ENCODE peak calls at places on chromosomes 5 and 9, in four cellular contexts. B is GM12878, W is K562, H is HepG2. F is an unnamed sample.
A peak's percentile ranks its signal among the peaks of the same experiment; 100 is the strongest.

GRCh38 chr9:95134457-95134881 is 183.0 kb downstream of the FANCC start:
- DNase-seq in B (no peak), W (no peak), H (no peak), F (no peak)

GRCh38 chr5:125865166-125865815 is 557.9 kb upstream of the GRAMD2B start:
- DNase-seq in B (no peak), W (no peak), H (no peak), F (no peak)

GRCh38 chr5:149422429-149423286 is 43.6 kb upstream of the IL17B start:
- DNase-seq in B (no peak), W (peak; percentile 31), H (peak; percentile 74), F (peak; percentile 89)

GRCh38 chr9:8419871-8420270 is 620.3 kb upstream of the DMAC1 start:
- DNase-seq in B (no peak), W (no peak), H (no peak), F (no peak)

GRCh38 chr5:2602451-2603045 is 148.9 kb downstream of the IRX2 start:
- DNase-seq in B (no peak), W (no peak), H (no peak), F (no peak)

GRCh38 chr9:136913701-136914438 is 27.6 kb downstream of the TRAF2 start:
- DNase-seq in B (no peak), W (no peak), H (no peak), F (no peak)

GRCh38 chr5:88683506-88684135 is 199.4 kb downstream of the MEF2C start:
- DNase-seq in B (no peak), W (no peak), H (peak; percentile 5), F (peak; percentile 75)

GRCh38 chr5:76617229-76617628 is 6.0 kb downstream of the F2RL2 start:
- DNase-seq in B (no peak), W (no peak), H (no peak), F (no peak)

GRCh38 chr9:91156451-91157234 is 205.1 kb downstream of the AUH start:
- DNase-seq in B (no peak), W (no peak), H (no peak), F (no peak)

GRCh38 chr5:77380636-77381035 is 111.5 kb downstream of the WDR41 start:
- DNase-seq in B (no peak), W (no peak), H (no peak), F (no peak)

GRCh38 chr5:14869286-14870164 is 2.1 kb downstream of the ANKH start:
- DNase-seq in B (no peak), W (no peak), H (no peak), F (no peak)

GRCh38 chr5:81242906-81243436 is 9.8 kb downstream of the CKMT2 start:
- DNase-seq in B (no peak), W (no peak), H (no peak), F (no peak)

GRCh38 chr5:79086116-79086515 is 16.5 kb downstream of the BHMT2 start:
- DNase-seq in B (peak; percentile 3), W (no peak), H (no peak), F (no peak)

GRCh38 chr5:10987291-10987806 is 226.3 kb upstream of the DAP start:
- DNase-seq in B (no peak), W (no peak), H (no peak), F (no peak)

GRCh38 chr5:173629628-173630027 is 13.2 kb upstream of the BOD1 start:
- DNase-seq in B (no peak), W (peak; percentile 62), H (no peak), F (peak; percentile 56)
- H3K4me2 ChIP-seq in B (no peak overlapping the region), W (no peak overlapping the region), H (no peak overlapping the region), F (no peak overlapping the region)

GRCh38 chr5:37889612-37890317 is 49.9 kb upstream of the GDNF start:
- DNase-seq in B (no peak), W (no peak), H (no peak), F (no peak)
- TF ChIP-seq ZBTB33 in B (no peak), W (no peak), H (no peak), F (no peak)

DNA sequence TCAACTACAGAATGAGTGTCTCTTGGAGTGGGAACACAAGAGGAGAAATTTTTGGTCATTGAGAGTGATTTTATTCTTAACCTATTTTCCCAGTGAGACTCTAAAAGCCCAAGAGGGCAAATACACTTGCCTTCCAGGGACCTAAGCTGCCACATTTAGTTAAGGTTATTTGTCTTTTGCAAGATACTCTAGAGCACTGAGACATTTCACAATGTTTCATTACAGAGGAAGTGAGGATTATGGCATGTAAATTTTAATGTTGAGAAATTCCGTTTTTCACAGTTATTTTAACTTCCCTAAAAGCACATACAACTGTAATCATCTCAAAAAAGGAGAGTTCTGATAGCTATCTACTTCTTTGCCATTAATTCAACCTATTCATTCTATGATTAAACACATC is 38.7 kb upstream of the RAB3C start:
- DNase-seq in B (no peak), W (no peak), H (no peak), F (no peak)
- TF ChIP-seq RFX5 in B (no peak), W (no peak), H (no peak), F (no peak)

DNA sequence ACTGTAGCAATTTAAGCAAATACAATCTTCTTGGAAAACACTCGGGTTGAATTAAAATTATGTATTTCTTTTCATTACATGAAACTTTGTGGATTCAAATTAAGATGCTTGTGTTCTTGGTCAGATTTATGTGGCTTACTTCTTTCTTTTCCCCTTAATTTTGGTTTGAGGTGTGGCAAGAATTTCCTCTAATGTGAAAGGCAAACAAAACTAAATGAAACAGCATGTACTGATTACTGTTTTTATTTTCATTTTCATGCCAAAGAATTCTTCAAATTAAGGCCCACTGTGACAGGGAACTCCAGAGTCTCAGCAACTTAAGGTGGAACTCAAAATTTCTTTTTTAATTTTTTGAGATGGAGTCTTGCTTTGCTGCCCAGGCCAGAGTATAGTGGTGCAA is at the start of gene OMD:
- DNase-seq in B (no peak), W (no peak), H (no peak), F (no peak)
- H3K4me2 ChIP-seq in B (no peak within 1 kb of the TSS), W (no peak within 1 kb of the TSS), H (no peak within 1 kb of the TSS), F (peak within 1 kb of the TSS; percentile 22)

DNA sequence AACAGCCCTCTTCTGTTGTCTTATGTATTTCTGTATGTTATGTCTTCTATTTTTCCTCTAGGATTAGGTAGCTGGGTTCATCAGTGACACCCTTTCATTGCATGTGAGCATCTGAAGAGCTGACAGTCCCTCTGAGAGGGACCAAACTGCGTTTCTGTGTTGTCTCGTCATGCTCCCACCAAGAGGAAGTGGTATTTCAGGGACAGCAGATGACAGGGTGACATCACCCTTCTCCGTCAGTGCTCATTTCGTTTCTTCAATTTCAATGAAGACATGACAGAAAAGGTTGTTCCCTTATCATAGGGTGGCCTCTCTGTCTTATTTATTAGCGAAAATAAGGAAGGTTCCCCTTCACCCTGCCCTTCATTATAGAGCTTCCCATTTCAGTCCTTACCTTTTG is 225.9 kb upstream of the NR4A3 start:
- DNase-seq in B (no peak), W (no peak), H (no peak), F (no peak)
- TF ChIP-seq ZBTB33 in B (no peak), W (no peak), H (no peak), F (no peak)

DNA sequence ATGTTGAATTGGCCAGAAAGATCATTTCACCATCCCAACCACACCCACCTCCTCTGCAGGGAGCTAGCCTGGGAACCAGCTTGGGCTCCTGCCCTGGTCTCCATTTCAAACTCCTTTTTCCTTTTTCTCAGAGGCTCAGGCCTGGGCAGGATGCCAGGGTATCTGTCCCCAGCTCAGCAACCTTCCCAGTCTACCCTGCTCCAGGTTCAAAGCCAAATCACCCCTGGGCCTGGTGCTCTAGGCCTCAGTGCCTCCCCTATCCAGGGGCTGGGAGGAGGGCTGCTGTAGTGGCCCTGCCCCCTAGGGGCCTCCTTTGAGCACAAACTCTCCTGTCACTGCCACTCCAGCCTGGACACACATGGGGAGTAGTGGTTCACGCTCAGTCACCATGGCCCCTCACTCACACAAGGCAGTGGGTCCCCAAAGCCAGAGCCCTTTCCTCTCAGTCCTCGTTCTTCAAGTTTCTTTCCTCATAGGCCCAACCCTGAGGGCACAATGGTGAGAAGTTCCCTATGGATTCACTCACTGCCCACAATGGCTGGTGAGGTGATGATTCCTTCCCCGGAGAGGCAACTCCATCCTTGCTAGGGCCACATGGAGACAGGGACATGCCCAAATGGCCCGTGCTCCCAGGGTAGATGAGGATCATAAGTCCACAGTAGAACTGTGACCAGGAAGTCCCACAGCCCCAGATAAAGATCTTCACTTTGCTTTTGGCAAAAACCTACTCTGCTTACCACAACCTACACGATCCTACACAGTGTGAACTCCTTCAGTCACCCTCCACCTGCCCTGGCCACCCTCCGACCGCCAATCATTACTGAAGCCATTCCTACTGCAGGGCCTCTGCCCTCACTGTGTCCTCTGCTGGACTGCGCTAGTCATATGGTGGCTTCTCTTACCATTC is 1.6 kb upstream of the ST6GALNAC4 start:
- DNase-seq in B (no peak), W (peak; percentile 50), H (no peak), F (peak; percentile 55)
- TF ChIP-seq RFX5 in B (no peak), W (no peak), H (no peak), F (no peak)

GRCh38 chr5:174734571-174735497 is 10.5 kb downstream of the MSX2 start:
- DNase-seq in B (no peak), W (no peak), H (no peak), F (peak; percentile 64)

GRCh38 chr5:174736777-174737176 is 12.4 kb downstream of the MSX2 start:
- DNase-seq in B (no peak), W (no peak), H (no peak), F (no peak)

GRCh38 chr5:174735498-174736350 is 11.3 kb downstream of the MSX2 start:
- DNase-seq in B (no peak), W (no peak), H (peak; percentile 5), F (peak; percentile 89)

GRCh38 chr5:174737335-174737734 is 13.0 kb downstream of the MSX2 start:
- DNase-seq in B (no peak), W (no peak), H (no peak), F (no peak)

DNA sequence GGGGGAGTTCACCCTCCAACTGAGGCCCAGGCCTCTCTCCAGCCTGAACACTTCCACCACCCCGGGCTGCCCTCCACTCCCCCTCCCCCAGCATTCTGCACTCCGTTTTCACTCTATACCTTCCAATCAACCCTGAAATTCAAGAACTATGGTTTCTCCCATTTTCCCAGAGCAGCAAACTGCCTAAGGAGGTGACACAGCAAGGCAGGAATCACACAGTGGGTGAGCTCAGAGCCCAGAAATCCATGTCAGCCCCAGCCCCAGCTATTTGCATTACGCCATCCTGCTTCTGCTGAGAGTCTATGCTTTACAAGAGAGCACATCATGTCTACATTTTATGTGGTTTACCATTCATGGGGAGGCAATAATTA is 12.0 kb downstream of the MSX2 start:
- DNase-seq in B (no peak), W (no peak), H (no peak), F (no peak)
- H3K4me2 ChIP-seq in B (no peak overlapping the region), W (no peak overlapping the region), H (no peak overlapping the region), F (no peak overlapping the region)

DNA sequence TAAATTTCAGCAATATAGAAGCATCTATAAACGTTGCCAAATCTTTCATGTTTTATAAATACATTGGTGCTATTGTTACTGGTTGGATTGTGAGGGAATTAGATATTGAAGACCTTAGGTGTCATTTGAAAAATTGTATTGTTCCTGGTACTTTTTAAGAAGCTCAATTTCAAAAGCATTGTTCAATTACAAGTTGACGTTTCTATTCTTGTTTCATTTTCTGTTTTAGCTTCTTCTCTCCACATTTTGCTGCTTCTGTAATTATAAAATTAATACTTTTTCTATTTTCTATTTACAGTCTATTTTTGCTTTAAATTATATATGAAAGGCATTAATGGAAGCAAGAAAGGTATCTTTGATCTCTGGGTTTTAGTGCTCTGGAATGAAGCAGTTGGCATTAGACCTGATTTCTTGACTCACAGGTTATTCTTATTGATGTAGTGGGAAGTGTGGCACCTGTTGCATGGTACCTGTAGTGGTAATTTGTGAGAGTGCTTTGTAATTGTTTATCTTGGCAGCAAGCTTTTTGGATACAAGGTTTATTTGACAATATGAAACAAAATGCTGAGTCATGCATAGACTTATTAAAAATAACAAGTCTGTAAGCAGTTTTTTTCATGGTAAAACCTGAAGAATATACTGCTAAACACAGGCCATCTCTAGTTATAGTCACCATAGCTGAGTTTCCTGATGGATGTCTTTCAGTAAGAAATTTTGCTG is 13.2 kb downstream of the MACIR start:
- DNase-seq in B (no peak), W (no peak), H (no peak), F (no peak)
- TF ChIP-seq ZBTB33 in B (no peak), W (no peak), H (no peak), F (no peak)